ENCODE peak calls at places on chromosomes 7 and 10, in six cellular contexts. H, P, O, A, S and E are unnamed samples.

GRCh38 chr10:43037440-43037839 is 39.4 kb upstream of the RET start:
- DNase-seq in P (no peak), A (no peak), S (no peak), O (no peak), H (no peak), E (no peak)

GRCh38 chr10:108848016-108848415 is 1075.3 kb downstream of the XPNPEP1 start:
- DNase-seq in H (no peak), S (no peak), P (no peak), O (no peak), A (no peak), E (no peak)

GRCh38 chr7:137962875-137963507 is 38.9 kb downstream of the CREB3L2 start:
- DNase-seq in S (no peak), P (no peak), H (no peak), O (no peak), A (no peak), E (no peak)

GRCh38 chr10:17533731-17534130 is 79.3 kb upstream of the ST8SIA6 start:
- DNase-seq in O (peak), H (peak), S (no peak), P (no peak), A (peak), E (peak)

GRCh38 chr10:33675235-33675634 is 340.8 kb upstream of the NRP1 start:
- DNase-seq in O (no peak), H (no peak), A (peak), S (no peak), P (peak), E (no peak)

GRCh38 chr7:48106906-48107659 is 18.0 kb downstream of the UPP1 start:
- DNase-seq in A (no peak), O (no peak), S (no peak), P (no peak), H (no peak), E (no peak)

GRCh38 chr7:91168766-91169518 is 95.3 kb upstream of the FZD1 start:
- DNase-seq in H (no peak), S (no peak), A (no peak), O (peak), P (peak), E (peak)

GRCh38 chr10:111784936-111785465 is 398.6 kb downstream of the GPAM start:
- DNase-seq in O (no peak), P (no peak), H (no peak), A (no peak), S (no peak), E (no peak)

GRCh38 chr10:34280599-34281374 is 534.3 kb downstream of the PARD3 start:
- DNase-seq in S (no peak), H (peak), P (peak), A (peak), O (peak), E (peak)

GRCh38 chr7:92955081-92955480 is 118.7 kb upstream of the CDK6 start:
- DNase-seq in S (no peak), H (peak), A (no peak), P (no peak), O (no peak), E (no peak)

GRCh38 chr7:140726304-140726703 is 29.8 kb downstream of the NDUFB2 start:
- DNase-seq in O (no peak), S (no peak), A (peak), H (no peak), P (peak), E (peak)

GRCh38 chr7:28759373-28760013 is 198.6 kb downstream of the TRIL start:
- DNase-seq in P (no peak), S (no peak), O (peak), H (no peak), A (no peak), E (no peak)

GRCh38 chr7:15720849-15721471 is 34.5 kb upstream of the MEOX2 start:
- DNase-seq in H (peak), P (peak), S (no peak), A (peak), O (peak), E (peak)

GRCh38 chr7:1459930-1460756 is 873 bp upstream of the MICALL2 start:
- DNase-seq in S (peak), A (peak), H (peak), P (no peak), O (no peak), E (no peak)

GRCh38 chr7:55427800-55428199 is 62.7 kb downstream of the LANCL2 start:
- DNase-seq in S (no peak), A (no peak), H (no peak), P (no peak), O (no peak), E (no peak)

GRCh38 chr10:35588836-35589235 is 16.3 kb upstream of the GJD4 start:
- DNase-seq in A (no peak), S (no peak), H (no peak), P (no peak), O (no peak), E (no peak)

GRCh38 chr7:134605978-134606923 is 40.4 kb upstream of the BPGM start:
- DNase-seq in P (peak), A (peak), O (peak), S (peak), H (no peak), E (peak)

GRCh38 chr7:4210821-4211220 is 471.3 kb upstream of the FOXK1 start:
- DNase-seq in P (no peak), O (no peak), S (no peak), H (no peak), A (no peak), E (no peak)

GRCh38 chr10:94230134-94230785 is 132.5 kb downstream of the NOC3L start:
- DNase-seq in A (no peak), O (no peak), S (no peak), P (no peak), H (no peak), E (no peak)

GRCh38 chr10:87816842-87817178 is 1.2 kb downstream of the ATAD1 start:
- DNase-seq in S (no peak), H (no peak), P (no peak), A (no peak), O (no peak), E (peak)

GRCh38 chr7:27611043-27611442 is 51.6 kb downstream of the HIBADH start:
- DNase-seq in A (no peak), O (peak), P (no peak), S (no peak), H (peak), E (peak)

GRCh38 chr10:22931948-22932347 is 4.1 kb downstream of the ARMC3 start:
- DNase-seq in O (peak), S (no peak), H (peak), P (peak), A (peak), E (peak)

GRCh38 chr10:70317272-70317942 is 33.6 kb upstream of the NPFFR1 start:
- DNase-seq in A (no peak), O (no peak), P (no peak), H (no peak), S (no peak), E (no peak)

GRCh38 chr10:74927701-74928100 is 101.3 kb downstream of the KAT6B start:
- DNase-seq in P (no peak), H (peak), O (peak), S (no peak), A (no peak), E (peak)

GRCh38 chr7:99365318-99366141 is 9.0 kb upstream of the ARPC1B start:
- DNase-seq in S (no peak), A (no peak), O (no peak), P (no peak), H (peak), E (no peak)

GRCh38 chr7:40315277-40315676 is 180.5 kb downstream of the SUGCT start:
- DNase-seq in P (no peak), O (peak), A (no peak), H (peak), S (no peak), E (no peak)

GRCh38 chr10:69453759-69454158 is 2.5 kb downstream of the TSPAN15 start:
- DNase-seq in H (no peak), O (no peak), P (no peak), S (no peak), A (no peak), E (no peak)

GRCh38 chr7:113408999-113409398 is 290.6 kb upstream of the SMIM30 start:
- DNase-seq in A (no peak), P (no peak), O (no peak), H (no peak), S (no peak), E (no peak)

GRCh38 chr10:28400678-28401077 is 97.8 kb upstream of the MPP7 start:
- DNase-seq in O (no peak), P (no peak), S (no peak), A (no peak), H (no peak), E (no peak)

GRCh38 chr7:3949226-3949625 is 648.2 kb downstream of the SDK1 start:
- DNase-seq in A (no peak), H (no peak), S (no peak), P (peak), O (no peak), E (no peak)

GRCh38 chr7:19560111-19560883 is 148.5 kb downstream of the POLR1F start:
- DNase-seq in O (peak), S (no peak), A (peak), H (peak), P (peak), E (peak)

GRCh38 chr7:19552576-19552975 is 156.3 kb downstream of the POLR1F start:
- DNase-seq in H (no peak), P (no peak), O (no peak), A (no peak), S (no peak), E (no peak)

GRCh38 chr7:19561121-19561805 is 147.6 kb downstream of the POLR1F start:
- DNase-seq in H (peak), O (no peak), S (no peak), A (peak), P (peak), E (peak)

GRCh38 chr7:19557726-19558470 is 150.9 kb downstream of the POLR1F start:
- DNase-seq in A (no peak), P (peak), H (peak), S (no peak), O (no peak), E (peak)

DNA sequence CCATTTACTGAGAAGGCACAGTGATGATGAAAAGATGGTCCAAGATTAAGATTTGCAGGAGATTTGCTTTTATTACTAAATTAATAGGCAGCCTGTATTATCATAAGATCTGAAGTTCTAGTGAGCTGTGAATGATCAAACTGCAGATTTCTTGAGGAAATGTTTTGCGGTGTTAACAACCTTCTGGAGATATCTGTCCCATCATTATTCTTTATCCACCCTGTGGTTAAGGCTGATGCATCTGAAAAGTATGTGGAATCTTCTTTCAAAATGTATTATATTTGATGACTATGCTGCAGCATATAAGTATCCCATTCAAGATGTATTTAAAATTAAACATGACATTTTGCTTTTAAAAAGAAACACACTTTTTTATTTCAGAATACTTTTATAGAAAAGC is 150.3 kb downstream of the POLR1F start:
- DNase-seq in O (peak), S (no peak), P (peak), A (peak), H (peak), E (peak)
- H3K4me3 ChIP-seq in O (no peak), S (no peak), P (no peak), A (no peak), H (no peak), E (no peak)

DNA sequence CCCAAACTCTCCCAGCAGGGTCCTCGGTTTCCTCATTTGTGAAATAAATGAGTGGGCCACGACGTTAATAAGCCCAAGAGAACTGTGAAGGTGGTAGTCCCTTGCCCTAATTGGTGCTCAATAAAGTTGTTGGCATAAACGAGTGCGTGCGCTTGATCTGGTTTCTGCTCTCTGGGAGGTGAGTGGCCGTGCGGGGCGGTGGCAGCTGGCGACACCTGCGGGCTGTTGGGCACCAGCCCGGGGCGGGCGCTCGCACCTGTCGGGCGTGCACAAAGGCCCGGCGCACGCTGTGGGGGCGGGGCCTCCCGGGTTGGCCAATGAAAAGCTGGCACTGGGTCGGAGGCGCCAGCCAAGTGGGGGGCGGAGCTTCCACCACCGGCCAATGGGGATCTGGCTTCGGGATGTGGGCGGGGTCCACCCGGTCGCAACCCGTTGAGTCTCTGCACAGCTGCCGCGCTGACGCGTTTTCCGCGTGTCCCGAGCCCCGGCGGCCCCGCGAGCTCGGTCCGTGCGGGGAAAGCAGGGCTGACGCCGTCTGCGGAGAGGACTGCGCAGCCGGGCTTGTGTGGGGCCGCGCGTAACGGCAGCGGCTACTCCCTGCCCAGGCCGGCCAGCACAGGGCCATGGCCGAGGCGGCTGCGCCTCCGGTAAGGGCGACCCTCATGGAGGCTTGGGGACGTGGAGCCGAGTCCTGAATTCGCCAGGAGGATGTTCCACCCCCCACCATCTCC is 23.0 kb downstream of the ZNF783 start:
- DNase-seq in S (peak), A (peak), O (peak), P (peak), H (peak), E (peak)
- TF ChIP-seq CTCF in S (no peak), A (no peak), O (no peak), P (no peak), H (no peak), E (no peak)

GRCh38 chr10:117215079-117215478 is 17.8 kb downstream of the KCNK18 start:
- DNase-seq in H (no peak), A (no peak), O (no peak), S (no peak), P (no peak), E (no peak)

GRCh38 chr10:117214401-117214800 is 17.1 kb downstream of the KCNK18 start:
- DNase-seq in S (no peak), P (peak), H (peak), A (no peak), O (no peak), E (peak)

GRCh38 chr10:117217196-117217761 is 20.0 kb downstream of the KCNK18 start:
- DNase-seq in A (peak), O (no peak), H (no peak), P (no peak), S (no peak), E (no peak)

GRCh38 chr10:117216611-117217195 is 19.4 kb downstream of the KCNK18 start:
- DNase-seq in A (peak), P (peak), O (peak), S (peak), H (peak), E (peak)

GRCh38 chr10:117216028-117216427 is 18.7 kb downstream of the KCNK18 start:
- DNase-seq in S (no peak), P (no peak), H (no peak), O (no peak), A (no peak), E (no peak)
- H3K4me3 ChIP-seq in S (peak), P (no peak), H (no peak), O (peak), A (no peak), E (no peak)

DNA sequence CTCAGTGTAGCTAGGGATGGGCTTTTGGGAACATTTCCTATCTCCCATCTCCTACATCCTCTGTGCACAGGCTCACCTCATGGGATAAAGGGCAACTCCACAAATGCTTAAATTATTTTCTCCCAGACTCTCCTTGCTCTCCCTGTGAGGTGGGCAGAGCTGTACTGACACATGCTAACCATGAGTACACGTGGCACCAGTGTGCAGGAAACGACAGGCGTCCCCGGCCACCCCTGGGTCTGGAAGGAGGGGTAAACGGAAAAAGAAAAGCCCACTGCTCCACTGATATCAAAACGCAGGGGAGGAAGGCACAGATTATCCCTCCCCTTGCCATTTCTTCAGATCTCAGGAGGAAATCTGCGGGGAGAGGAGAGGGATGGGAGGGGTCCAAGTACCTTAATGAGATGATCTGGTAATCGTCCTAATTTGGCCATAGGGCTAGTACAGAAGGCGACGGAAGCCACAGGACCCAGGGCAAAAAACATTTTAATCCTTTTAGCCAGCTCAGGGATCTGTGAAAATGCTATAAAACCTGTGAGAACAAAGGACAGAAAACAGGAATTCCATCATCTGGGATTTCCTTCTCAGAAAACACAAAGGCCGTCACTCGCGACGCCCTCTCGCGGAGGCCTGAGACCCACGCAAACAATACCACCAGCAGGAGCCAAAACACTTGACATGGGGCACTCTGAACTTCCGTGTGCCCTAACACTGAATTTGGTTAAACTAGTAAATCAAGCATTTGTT is 17.8 kb upstream of the CH25H start:
- DNase-seq in A (peak), P (no peak), S (peak), O (no peak), H (no peak), E (no peak)
- TF ChIP-seq CTCF in A (peak), P (peak), S (peak), O (peak), H (no peak), E (peak)

GRCh38 chr7:29988391-29989256 is 977 bp downstream of the SCRN1 start:
- DNase-seq in P (peak), H (peak), S (peak), A (peak), O (peak), E (peak)

GRCh38 chr7:29990931-29991330 is 1.3 kb upstream of the SCRN1 start:
- DNase-seq in A (no peak), S (no peak), P (no peak), O (no peak), H (no peak), E (no peak)

GRCh38 chr7:29987083-29987482 is 2.5 kb downstream of the SCRN1 start:
- DNase-seq in S (no peak), A (peak), H (no peak), O (no peak), P (no peak), E (peak)

GRCh38 chr7:29989257-29989995 is at the start of gene SCRN1:
- DNase-seq in S (peak), P (no peak), O (no peak), A (no peak), H (peak), E (no peak)

DNA sequence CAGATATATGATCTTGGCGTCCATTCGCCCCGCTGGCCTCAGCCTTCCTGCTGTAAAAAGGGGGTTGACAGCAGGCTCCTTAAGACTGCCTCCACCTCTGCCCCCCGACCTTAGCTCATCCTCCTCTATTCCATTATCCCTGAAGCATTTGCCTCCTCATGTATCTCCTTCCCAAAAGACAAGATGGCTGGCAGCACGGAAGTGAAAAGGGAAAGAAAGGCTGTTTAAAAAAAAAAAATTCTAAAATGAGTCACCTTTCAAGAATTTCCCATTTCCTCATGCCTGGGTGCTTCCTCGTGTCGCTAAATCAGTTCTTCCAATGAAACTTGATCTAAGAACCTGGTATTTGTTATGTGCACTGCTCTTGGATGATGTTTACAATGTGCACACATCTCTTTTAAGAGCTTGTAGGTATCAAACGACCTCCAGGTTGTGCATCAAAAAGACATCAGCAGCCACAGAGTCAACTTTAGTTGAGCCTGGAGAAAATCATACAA is 1.7 kb downstream of the SCRN1 start:
- DNase-seq in S (no peak), O (peak), A (peak), P (peak), H (peak), E (peak)
- H3K4me3 ChIP-seq in S (peak), O (peak), A (peak), P (peak), H (peak), E (peak)

GRCh38 chr7:8135417-8135816 is 126.5 kb downstream of the ICA1 start:
- DNase-seq in S (no peak), H (no peak), P (no peak), A (no peak), O (no peak), E (no peak)

GRCh38 chr7:8133188-8133848 is 128.6 kb downstream of the ICA1 start:
- DNase-seq in H (no peak), A (no peak), P (no peak), O (no peak), S (no peak), E (no peak)

GRCh38 chr7:8133955-8134733 is 127.8 kb downstream of the ICA1 start:
- DNase-seq in P (no peak), S (no peak), H (peak), O (peak), A (no peak), E (no peak)

GRCh38 chr7:8131694-8132605 is 130.0 kb downstream of the ICA1 start:
- DNase-seq in P (no peak), S (no peak), A (no peak), O (no peak), H (no peak), E (no peak)

DNA sequence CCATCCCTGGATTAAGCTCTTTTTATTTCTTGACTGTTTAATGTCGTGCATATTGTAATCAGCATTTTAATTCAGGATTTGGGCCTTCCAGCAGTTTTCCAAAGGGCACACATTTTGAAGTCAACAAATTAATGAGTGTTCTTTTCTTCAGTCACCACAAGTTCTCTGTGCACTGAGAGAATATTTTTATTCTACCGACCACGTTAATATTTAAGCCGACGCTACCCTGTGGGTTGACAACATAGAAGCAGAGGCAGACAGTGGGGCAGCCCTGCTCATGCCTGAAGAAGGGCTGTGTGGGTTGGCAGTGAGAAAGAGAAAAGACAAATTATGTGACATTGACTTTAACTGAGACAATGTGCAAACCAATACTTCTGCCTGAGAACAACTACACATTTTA is 125.6 kb downstream of the ICA1 start:
- DNase-seq in P (no peak), H (no peak), O (no peak), S (no peak), A (no peak), E (no peak)
- TF ChIP-seq CTCF in P (no peak), H (no peak), O (no peak), S (no peak), A (no peak), E (no peak)